ENCODE peak calls at places on chromosomes 12 and 14, in ten cellular contexts. S, D, M, H, A, C, V, E, T and R are unnamed samples.

GRCh38 chr12:112424126-112424525 is 5.4 kb downstream of the PTPN11 start:
- DNase-seq in C (no peak), D (no peak), E (no peak), S (no peak), V (no peak), A (no peak), M (no peak), T (no peak), H (no peak), R (no peak)

GRCh38 chr12:110335481-110336045 is 54.5 kb downstream of the ATP2A2 start:
- DNase-seq in T (no peak), A (no peak), C (no peak), S (no peak), D (no peak), H (no peak), E (no peak), M (no peak), V (no peak), R (no peak)

GRCh38 chr12:100986595-100987547 is 192.3 kb downstream of the ANO4 start:
- DNase-seq in A (no peak), C (no peak), V (no peak), M (no peak), H (no peak), S (no peak), T (no peak), E (no peak), D (no peak), R (no peak)

GRCh38 chr14:64692597-64693350 is 11.4 kb upstream of the PLEKHG3 start:
- DNase-seq in C (no peak), T (no peak), A (no peak), V (peak), E (no peak), M (no peak), D (no peak), H (no peak), S (no peak), R (no peak)

GRCh38 chr14:68513838-68514610 is 278.8 kb downstream of the ZFP36L1 start:
- DNase-seq in T (no peak), H (no peak), E (no peak), C (no peak), A (no peak), V (no peak), S (no peak), M (no peak), D (no peak), R (peak)

GRCh38 chr12:114918535-114919233 is 234.7 kb upstream of the TBX3 start:
- DNase-seq in C (no peak), E (no peak), M (no peak), H (peak), V (no peak), S (no peak), T (no peak), A (no peak), D (peak), R (no peak)

GRCh38 chr12:108635201-108635996 is 1.7 kb upstream of the SELPLG start:
- DNase-seq in E (no peak), S (no peak), H (no peak), D (no peak), V (no peak), T (no peak), M (no peak), C (no peak), A (no peak), R (peak)

GRCh38 chr12:111673503-111673902 is 12.3 kb downstream of the BRAP start:
- DNase-seq in V (no peak), C (no peak), D (peak), M (no peak), A (no peak), H (no peak), S (no peak), T (no peak), E (peak), R (peak)

GRCh38 chr14:106556665-106557289 is 1030.4 kb downstream of the TMEM121 start:
- DNase-seq in S (peak), E (no peak), A (no peak), T (peak), V (no peak), M (no peak), H (peak), C (peak), D (no peak), R (peak)

GRCh38 chr12:11580125-11580751 is 69.2 kb upstream of the ETV6 start:
- DNase-seq in E (no peak), C (no peak), H (peak), D (peak), V (no peak), A (no peak), M (no peak), T (no peak), S (no peak), R (peak)

GRCh38 chr12:60094436-60094835 is 498.6 kb downstream of the SLC16A7 start:
- DNase-seq in S (no peak), M (no peak), D (no peak), H (no peak), A (no peak), V (no peak), E (no peak), C (no peak), T (no peak), R (no peak)

GRCh38 chr12:68613209-68613904 is 2.7 kb downstream of the RAP1B start:
- DNase-seq in H (no peak), E (no peak), C (peak), M (no peak), T (no peak), S (no peak), A (no peak), V (no peak), D (no peak), R (peak)

GRCh38 chr12:12550277-12550676 is 12.4 kb downstream of the DUSP16 start:
- DNase-seq in V (no peak), S (no peak), H (no peak), D (no peak), A (no peak), T (no peak), C (no peak), M (no peak), E (no peak), R (no peak)

GRCh38 chr12:47856094-47856493 is 36.4 kb upstream of the HDAC7 start:
- DNase-seq in D (no peak), H (no peak), C (no peak), S (no peak), A (no peak), T (no peak), M (no peak), E (no peak), V (no peak), R (no peak)

GRCh38 chr12:93839076-93839475 is 161.9 kb downstream of the CRADD start:
- DNase-seq in M (no peak), E (no peak), H (no peak), C (no peak), S (no peak), D (no peak), A (no peak), V (no peak), T (no peak), R (no peak)